ENCODE peak calls at places on chromosomes 3 and 15, in six cellular contexts. D is SK-N-SH, W is K562, J is GM12892, S is H1, Z is GM12878. V is an unnamed sample.

GRCh38 chr3:137866933-137867332 is 102.8 kb downstream of the SOX14 start:
- DNase-seq in Z (no peak), W (no peak), J (no peak), S (no peak), D (no peak), V (no peak)

GRCh38 chr15:90478981-90479481 is 50.7 kb upstream of the CRTC3 start:
- DNase-seq in D (no peak), Z (no peak), J (no peak), S (no peak), W (no peak), V (no peak)

GRCh38 chr15:60054472-60054871 is 50.4 kb downstream of the FOXB1 start:
- DNase-seq in D (no peak), J (no peak), W (no peak), S (no peak), Z (no peak), V (no peak)

GRCh38 chr15:80489030-80489594 is 84.9 kb downstream of the ARNT2 start:
- DNase-seq in W (no peak), D (no peak), Z (no peak), S (no peak), J (no peak), V (no peak)

GRCh38 chr3:63442918-63443317 is 164.8 kb downstream of the SYNPR start:
- DNase-seq in Z (no peak), W (no peak), J (no peak), S (no peak), D (no peak), V (no peak)

GRCh38 chr3:171841620-171842000 is 1.5 kb upstream of the TMEM212 start:
- DNase-seq in W (no peak), D (no peak), S (no peak), J (no peak), Z (no peak), V (no peak)

GRCh38 chr15:33104276-33104675 is 90.2 kb downstream of the FMN1 start:
- DNase-seq in S (no peak), Z (no peak), W (no peak), D (no peak), J (no peak), V (no peak)

GRCh38 chr3:13215940-13216546 is 142.8 kb upstream of the IQSEC1 start:
- DNase-seq in W (no peak), D (no peak), S (no peak), J (no peak), Z (no peak), V (no peak)

GRCh38 chr3:105930733-105931132 is 61.9 kb upstream of the CBLB start:
- DNase-seq in S (no peak), D (no peak), Z (no peak), J (no peak), W (no peak), V (no peak)

GRCh38 chr15:65824941-65825544 is 33.0 kb upstream of the DENND4A start:
- DNase-seq in S (no peak), W (no peak), J (no peak), D (no peak), Z (no peak), V (no peak)

GRCh38 chr3:153768559-153769469 is 352.4 kb upstream of the ARHGEF26 start:
- DNase-seq in J (peak; percentile 6), Z (peak; percentile 9), S (peak; percentile 59), W (peak; percentile 21), D (peak; percentile 40), V (peak; percentile 19)
- TF ChIP-seq TAF1 in J (no peak), Z (no peak), S (no peak), W (no peak), D (no peak), V (no peak)

GRCh38 chr15:49492151-49492550 is 69.1 kb downstream of the FGF7 start:
- DNase-seq in J (no peak), D (no peak), S (no peak), Z (no peak), W (no peak), V (no peak)

GRCh38 chr15:49490963-49491362 is 67.9 kb downstream of the FGF7 start:
- DNase-seq in J (no peak), D (no peak), S (no peak), Z (no peak), W (no peak), V (no peak)

GRCh38 chr15:49492834-49493233 is 69.8 kb downstream of the FGF7 start:
- DNase-seq in S (no peak), W (no peak), D (no peak), Z (no peak), J (no peak), V (no peak)

GRCh38 chr15:49494842-49495241 is 71.8 kb downstream of the FGF7 start:
- DNase-seq in W (no peak), D (peak; percentile 3), Z (no peak), S (no peak), J (no peak), V (no peak)

GRCh38 chr15:49495993-49496747 is 73.1 kb downstream of the FGF7 start:
- DNase-seq in Z (no peak), D (no peak), W (no peak), J (no peak), S (no peak), V (no peak)
- TF ChIP-seq TAF1 in Z (no peak), D (no peak), W (no peak), J (no peak), S (no peak), V (no peak)

DNA sequence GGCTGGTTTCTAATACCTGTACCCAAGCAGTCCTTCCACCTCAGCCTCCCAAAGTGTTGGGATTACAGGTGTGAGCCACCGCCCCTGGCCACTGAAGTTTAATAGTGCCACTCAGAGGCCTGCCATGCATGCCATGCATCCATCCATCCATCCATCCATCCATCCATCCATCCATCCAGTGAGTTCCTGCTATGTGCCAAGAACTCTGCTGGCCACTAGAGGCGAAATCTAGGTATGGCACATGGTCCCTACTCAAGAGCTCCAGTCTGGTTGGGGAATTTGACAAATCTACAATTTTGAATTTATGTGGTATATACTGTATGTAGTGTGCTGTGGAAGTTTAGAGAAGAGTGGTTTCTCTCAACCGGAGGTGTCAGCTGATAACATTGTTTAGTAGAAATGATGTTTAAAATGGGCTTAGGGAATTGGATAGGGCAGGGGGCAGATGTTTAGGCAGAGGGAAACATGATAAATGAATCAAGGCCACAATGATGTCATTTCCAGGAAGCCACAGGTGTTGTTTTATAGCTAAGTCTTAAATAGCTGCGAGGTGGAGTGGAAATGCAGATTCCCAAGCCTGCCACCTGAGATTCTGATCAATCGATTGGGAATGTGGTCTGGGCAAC is 384.4 kb upstream of the C2CD4B start:
- DNase-seq in S (no peak), J (no peak), D (peak; percentile 41), W (peak; percentile 40), Z (no peak), V (no peak)
- TF ChIP-seq TAF1 in S (no peak), J (no peak), D (no peak), W (no peak), Z (no peak), V (no peak)

GRCh38 chr15:61871926-61872522 is 188.2 kb downstream of the VPS13C start:
- DNase-seq in S (no peak), D (peak; percentile 11), J (no peak), W (peak; percentile 9), Z (no peak), V (no peak)
- TF ChIP-seq TAF1 in S (no peak), D (no peak), J (no peak), W (no peak), Z (no peak), V (no peak)

GRCh38 chr3:125013095-125013494 is 42.7 kb downstream of the HEG1 start:
- DNase-seq in J (no peak), Z (no peak), S (no peak), D (no peak), W (no peak), V (no peak)
- TF ChIP-seq TAF1 in J (no peak), Z (no peak), S (no peak), D (no peak), W (no peak), V (no peak)

DNA sequence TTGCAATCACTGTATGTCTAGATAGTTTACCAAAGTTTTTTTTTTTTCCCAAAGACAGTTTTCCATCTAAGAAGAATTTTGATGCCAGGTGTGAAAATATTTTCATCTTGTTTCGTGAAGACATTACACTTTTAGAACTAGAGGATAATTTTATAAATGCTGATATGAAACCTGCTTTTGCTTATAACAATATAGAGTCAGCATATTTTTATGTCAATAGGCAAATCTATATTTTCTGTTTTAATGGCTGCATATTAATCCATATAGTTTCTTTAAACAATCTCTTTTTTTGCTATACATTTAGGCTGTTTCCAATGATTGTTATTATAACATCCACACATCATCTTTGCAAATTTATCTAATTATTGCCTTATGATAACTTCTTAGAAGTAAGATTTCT is 12.6 kb upstream of the INSYN1 start:
- DNase-seq in Z (no peak), D (no peak), J (no peak), S (no peak), W (no peak), V (no peak)
- TF ChIP-seq TAF1 in Z (no peak), D (no peak), J (no peak), S (no peak), W (no peak), V (no peak)

DNA sequence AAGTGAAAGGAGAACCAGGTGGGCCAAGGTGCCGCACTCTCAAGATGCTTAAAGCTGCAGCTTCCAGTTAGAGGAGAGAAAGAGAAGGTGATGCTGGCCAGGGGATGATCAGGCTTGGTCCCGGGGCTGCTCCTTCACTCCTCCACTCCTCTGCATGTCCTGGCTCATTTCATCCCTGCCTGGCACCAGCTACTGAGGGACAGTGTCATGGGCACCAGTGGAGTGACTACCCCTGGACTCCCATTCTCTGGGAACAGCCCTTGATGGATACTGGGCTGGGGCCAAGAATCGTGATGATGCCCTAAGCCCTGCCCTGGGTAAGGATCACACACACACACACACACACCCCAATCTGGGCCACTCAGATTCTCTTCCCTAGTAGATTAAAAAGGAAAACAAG is 243.7 kb downstream of the UACA start:
- DNase-seq in Z (no peak), W (no peak), D (no peak), J (no peak), S (no peak), V (no peak)
- TF ChIP-seq TAF1 in Z (no peak), W (no peak), D (no peak), J (no peak), S (no peak), V (no peak)

GRCh38 chr3:89227634-89228033 is 120.2 kb downstream of the EPHA3 start:
- DNase-seq in D (no peak), Z (no peak), W (no peak), S (no peak), J (no peak), V (no peak)
- TF ChIP-seq TAF1 in D (no peak), Z (no peak), W (no peak), S (no peak), J (no peak), V (no peak)

GRCh38 chr3:6571448-6571847 is 289.5 kb upstream of the GRM7 start:
- DNase-seq in Z (no peak), W (no peak), S (no peak), J (no peak), D (no peak), V (no peak)
- TF ChIP-seq TAF1 in Z (no peak), W (no peak), S (no peak), J (no peak), D (no peak), V (no peak)